ENCODE peak calls at places on chromosome 9, in four cellular contexts. G is OCI-M1; Y is HTR-8/SVneo; K is activated naive CD4-positive, alpha-beta T cell. C is an unnamed sample.

GRCh38 chr9:116471093-116471906 is 215.8 kb upstream of the TRIM32 start:
- DNase-seq in G (peak; percentile 90), Y (peak; percentile 26), K (no peak), C (peak; percentile 92)

GRCh38 chr9:77926314-77926959 is 105.2 kb downstream of the GNAQ start:
- DNase-seq in G (peak; percentile 84), Y (peak; percentile 61), K (no peak), C (no peak)

GRCh38 chr9:126609711-126610388 is 3.9 kb upstream of the LMX1B start:
- DNase-seq in G (no peak), Y (no peak), K (no peak), C (no peak)

GRCh38 chr9:86783884-86784283 is 163.4 kb downstream of the GAS1 start:
- DNase-seq in G (no peak), Y (no peak), K (no peak), C (peak; percentile 31)

GRCh38 chr9:130039504-130040147 is 3.4 kb downstream of the FNBP1 start:
- DNase-seq in G (peak; percentile 52), Y (no peak), K (no peak), C (no peak)

GRCh38 chr9:131690462-131690861 is 49.4 kb downstream of the RAPGEF1 start:
- DNase-seq in G (no peak), Y (no peak), K (no peak), C (no peak)

GRCh38 chr9:121538221-121538620 is 38.6 kb upstream of the GGTA1 start:
- DNase-seq in G (peak; percentile 3), Y (no peak), K (no peak), C (no peak)

GRCh38 chr9:33649463-33649862 is 125.4 kb downstream of the ANKRD18B start:
- DNase-seq in G (no peak), Y (no peak), K (no peak), C (no peak)

GRCh38 chr9:98811051-98811650 is 3.7 kb downstream of the GALNT12 start:
- DNase-seq in G (no peak), Y (no peak), K (no peak), C (no peak)

GRCh38 chr9:77533678-77534077 is 114.4 kb downstream of the GNA14 start:
- DNase-seq in G (no peak), Y (no peak), K (no peak), C (no peak)

GRCh38 chr9:14903040-14903439 is 7.2 kb downstream of the FREM1 start:
- DNase-seq in G (no peak), Y (no peak), K (no peak), C (no peak)

GRCh38 chr9:131103024-131103423 is 6.7 kb downstream of the AIF1L start:
- DNase-seq in G (no peak), Y (no peak), K (no peak), C (no peak)

GRCh38 chr9:105150991-105151685 is 93.3 kb upstream of the SLC44A1 start:
- DNase-seq in G (no peak), Y (no peak), K (no peak), C (no peak)

GRCh38 chr9:89052470-89053097 is 61.3 kb downstream of the S1PR3 start:
- DNase-seq in G (peak; percentile 77), Y (no peak), K (no peak), C (no peak)

GRCh38 chr9:127853312-127854168 is 918 bp downstream of the ENG start:
- DNase-seq in G (no peak), Y (no peak), K (no peak), C (no peak)

GRCh38 chr9:133284362-133284761 is 9.4 kb upstream of the ABO start:
- DNase-seq in G (no peak), Y (no peak), K (no peak), C (no peak)

GRCh38 chr9:37066139-37066725 is 32.2 kb upstream of the PAX5 start:
- DNase-seq in G (no peak), Y (no peak), K (no peak), C (no peak)

GRCh38 chr9:130895038-130895437 is 1.6 kb downstream of the QRFP start:
- DNase-seq in G (no peak), Y (no peak), K (no peak), C (no peak)

GRCh38 chr9:126860757-126861466 is 473 bp downstream of the ZBTB34 start:
- DNase-seq in G (peak; percentile 59), Y (peak; percentile 22), K (no peak), C (no peak)

GRCh38 chr9:98364042-98364441 is 108.6 kb upstream of the TBC1D2 start:
- DNase-seq in G (no peak), Y (no peak), K (no peak), C (no peak)

GRCh38 chr9:122213589-122214413 is 15.0 kb downstream of the LHX6 start:
- DNase-seq in G (peak; percentile 63), Y (peak; percentile 73), K (no peak), C (no peak)

GRCh38 chr9:133991964-133992779 is at the start of gene VAV2:
- DNase-seq in G (peak; percentile 27), Y (peak; percentile 27), K (no peak), C (no peak)

GRCh38 chr9:124834586-124834985 is 18.7 kb upstream of the WDR38 start:
- DNase-seq in G (no peak), Y (no peak), K (no peak), C (no peak)

GRCh38 chr9:83656032-83656680 is 33.2 kb downstream of the IDNK start:
- DNase-seq in G (no peak), Y (no peak), K (no peak), C (no peak)

GRCh38 chr9:135561391-135562234 is at the start of gene PAEP:
- DNase-seq in G (no peak), Y (no peak), K (no peak), C (no peak)

GRCh38 chr9:114288233-114289051 is 34.5 kb upstream of the ORM1 start:
- DNase-seq in G (no peak), Y (peak; percentile 45), K (no peak), C (no peak)

GRCh38 chr9:129834489-129835127 is 467 bp downstream of the C9orf78 start:
- DNase-seq in G (peak; percentile 56), Y (peak; percentile 5), K (no peak), C (no peak)

GRCh38 chr9:77809552-77809951 is 161.4 kb upstream of the GNA14 start:
- DNase-seq in G (no peak), Y (no peak), K (no peak), C (no peak)

GRCh38 chr9:72462340-72462739 is 59.1 kb upstream of the TMC1 start:
- DNase-seq in G (no peak), Y (no peak), K (no peak), C (no peak)

GRCh38 chr9:126375386-126375785 is 48.8 kb downstream of the MVB12B start:
- DNase-seq in G (peak; percentile 29), Y (no peak), K (no peak), C (no peak)

GRCh38 chr9:68454579-68455334 is 85.9 kb downstream of the TMEM252 start:
- DNase-seq in G (no peak), Y (no peak), K (no peak), C (no peak)

GRCh38 chr9:4762889-4763521 is 22.0 kb upstream of the AK3 start:
- DNase-seq in G (peak; percentile 100), Y (no peak), K (no peak), C (no peak)

GRCh38 chr9:105148328-105149006 is 96.0 kb upstream of the SLC44A1 start:
- DNase-seq in G (peak; percentile 14), Y (no peak), K (no peak), C (no peak)

C was measured in smooth muscle cell of the brain vasculature.